ENCODE peak calls at places on chromosomes 13 and 19, in eight cellular contexts. G is pancreas, X is ovary, C is IMR-90, I is brain microvascular endothelial cell, V is PC-3, H is dorsolateral prefrontal cortex, A is OCI-LY7. W is an unnamed sample.

GRCh38 chr13:32790731-32791130 is 204.5 kb downstream of the PDS5B start:
- DNase-seq in G (no peak), X (no peak), C (no peak), I (no peak), V (peak), H (no peak), A (no peak), W (no peak)

GRCh38 chr19:6674868-6675305 is 4.9 kb upstream of the TNFSF14 start:
- DNase-seq in G (no peak), X (no peak), C (peak), I (peak), V (peak), H (no peak), A (peak), W (no peak)

GRCh38 chr13:44212633-44213387 is 160.8 kb upstream of the SERP2 start:
- DNase-seq in G (no peak), X (no peak), C (peak), I (no peak), V (no peak), H (no peak), A (no peak), W (no peak)

GRCh38 chr13:97367427-97367826 is 66.5 kb upstream of the RAP2A start:
- DNase-seq in G (no peak), X (no peak), C (peak), I (peak), V (no peak), H (no peak), A (no peak), W (no peak)

GRCh38 chr19:22608441-22608840 is 25.7 kb upstream of the ZNF492 start:
- DNase-seq in G (no peak), X (no peak), C (no peak), I (no peak), V (no peak), H (no peak), A (no peak), W (no peak)

GRCh38 chr19:49125025-49125731 is 5.8 kb downstream of the PPFIA3 start:
- DNase-seq in G (no peak), X (no peak), C (no peak), I (no peak), V (no peak), H (no peak), A (no peak), W (no peak)

GRCh38 chr13:53237696-53238095 is 209.1 kb downstream of the OLFM4 start:
- DNase-seq in G (no peak), X (no peak), C (no peak), I (no peak), V (no peak), H (no peak), A (no peak), W (no peak)

GRCh38 chr19:6138066-6138465 is 2.6 kb downstream of the ACSBG2 start:
- DNase-seq in G (no peak), X (no peak), C (no peak), I (no peak), V (no peak), H (no peak), A (no peak), W (no peak)

GRCh38 chr13:114174529-114174941 is 4.5 kb upstream of the CFAP97D2 start:
- DNase-seq in G (no peak), X (no peak), C (peak), I (peak), V (no peak), H (no peak), A (no peak), W (no peak)

GRCh38 chr13:27919934-27920676 is at the start of gene PDX1:
- DNase-seq in G (peak), X (no peak), C (no peak), I (no peak), V (peak), H (no peak), A (no peak), W (no peak)

GRCh38 chr13:20390526-20391175 is 135.0 kb downstream of the CRYL1 start:
- DNase-seq in G (no peak), X (no peak), C (no peak), I (no peak), V (no peak), H (no peak), A (no peak), W (no peak)

GRCh38 chr13:100808848-100809247 is 134.3 kb upstream of the TMTC4 start:
- DNase-seq in G (no peak), X (no peak), C (no peak), I (no peak), V (no peak), H (no peak), A (no peak), W (no peak)

GRCh38 chr13:71875823-71876222 is 8.8 kb upstream of the DACH1 start:
- DNase-seq in G (no peak), X (no peak), C (no peak), I (no peak), V (no peak), H (no peak), A (no peak), W (no peak)

GRCh38 chr19:13012690-13013608 is 17.7 kb downstream of the NFIX start:
- DNase-seq in G (no peak), X (peak), C (peak), I (no peak), V (peak), H (no peak), A (no peak), W (no peak)

GRCh38 chr19:17469371-17470203 is 737 bp upstream of the SLC27A1 start:
- DNase-seq in G (peak), X (peak), C (peak), I (peak), V (peak), H (peak), A (peak), W (peak)

GRCh38 chr19:45467115-45467455 is 711 bp upstream of the FOSB start:
- DNase-seq in G (no peak), X (no peak), C (no peak), I (no peak), V (no peak), H (no peak), A (peak), W (no peak)

GRCh38 chr13:102212729-102213128 is 189.1 kb downstream of the FGF14 start:
- DNase-seq in G (no peak), X (no peak), C (no peak), I (no peak), V (no peak), H (no peak), A (no peak), W (no peak)
- H3K27ac ChIP-seq in G (no peak), X (no peak), C (no peak), I (no peak), V (no peak), H (no peak), A (no peak), W (no peak)

GRCh38 chr13:67277581-67277980 is 47.4 kb upstream of the PCDH9 start:
- DNase-seq in G (no peak), X (no peak), C (no peak), I (no peak), V (peak), H (no peak), A (no peak), W (no peak)
- H3K27ac ChIP-seq in G (no peak), X (no peak), C (no peak), I (peak), V (no peak), H (no peak), A (no peak), W (no peak)

DNA sequence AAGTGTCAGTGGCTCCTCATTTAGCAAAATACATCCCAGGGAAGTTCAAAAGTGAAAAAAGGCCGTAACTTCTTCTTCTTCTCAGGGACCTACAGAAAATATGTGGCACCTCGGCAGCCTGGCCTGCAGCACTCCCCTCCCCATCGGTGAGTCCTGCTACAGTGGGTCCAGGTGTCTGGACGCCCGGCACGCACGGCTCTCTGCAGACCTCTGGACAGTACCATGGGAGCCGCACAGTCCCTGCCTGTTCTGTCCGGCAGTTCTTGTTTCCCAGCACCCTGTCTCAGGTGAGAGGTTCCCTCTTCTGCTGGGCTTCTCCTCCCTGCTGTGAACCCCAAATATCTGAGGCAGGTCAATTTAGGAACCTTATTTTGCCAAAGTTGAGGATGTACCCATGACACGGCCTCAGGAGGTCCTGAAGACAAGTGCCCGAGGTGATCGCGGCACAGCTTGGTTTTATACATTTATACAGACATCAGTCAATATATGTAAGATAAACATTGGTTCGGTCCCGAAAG is 36.8 kb upstream of the ALOX5AP start:
- DNase-seq in G (no peak), X (no peak), C (no peak), I (no peak), V (no peak), H (no peak), A (no peak), W (no peak)
- H3K27ac ChIP-seq in G (no peak), X (no peak), C (peak), I (peak), V (no peak), H (no peak), A (no peak), W (no peak)

GRCh38 chr19:30253581-30253996 is 118.6 kb upstream of the ZNF536 start:
- DNase-seq in G (no peak), X (no peak), C (no peak), I (no peak), V (peak), H (no peak), A (no peak), W (no peak)

GRCh38 chr19:30255783-30256509 is 116.2 kb upstream of the ZNF536 start:
- DNase-seq in G (no peak), X (no peak), C (no peak), I (no peak), V (no peak), H (no peak), A (no peak), W (no peak)

GRCh38 chr19:30256510-30256850 is 115.7 kb upstream of the ZNF536 start:
- DNase-seq in G (no peak), X (no peak), C (no peak), I (no peak), V (no peak), H (no peak), A (no peak), W (no peak)

GRCh38 chr19:30254214-30254613 is 118.0 kb upstream of the ZNF536 start:
- DNase-seq in G (no peak), X (no peak), C (no peak), I (no peak), V (no peak), H (no peak), A (no peak), W (no peak)

GRCh38 chr19:30254789-30255188 is 117.4 kb upstream of the ZNF536 start:
- DNase-seq in G (no peak), X (no peak), C (no peak), I (no peak), V (no peak), H (no peak), A (no peak), W (no peak)
- H3K27ac ChIP-seq in G (no peak), X (no peak), C (no peak), I (no peak), V (no peak), H (no peak), A (no peak), W (no peak)

GRCh38 chr13:51148223-51148951 is 37.3 kb upstream of the C13orf42 start:
- DNase-seq in G (no peak), X (no peak), C (no peak), I (no peak), V (no peak), H (no peak), A (no peak), W (peak)
- H3K27ac ChIP-seq in G (no peak), X (no peak), C (no peak), I (no peak), V (no peak), H (no peak), A (no peak), W (peak)

GRCh38 chr13:62696490-62696889 is 1280.8 kb upstream of the PCDH20 start:
- DNase-seq in G (no peak), X (no peak), C (no peak), I (no peak), V (no peak), H (no peak), A (no peak), W (no peak)
- H3K27ac ChIP-seq in G (no peak), X (no peak), C (no peak), I (no peak), V (no peak), H (no peak), A (no peak), W (no peak)

GRCh38 chr19:58098682-58098998 is 609 bp upstream of the ZSCAN18 start:
- DNase-seq in G (no peak), X (no peak), C (no peak), I (no peak), V (no peak), H (no peak), A (no peak), W (no peak)
- H3K27ac ChIP-seq in G (peak), X (peak), C (no peak), I (peak), V (no peak), H (peak), A (no peak), W (peak)

GRCh38 chr13:58977085-58977484 is 1186.6 kb downstream of the DIAPH3 start:
- DNase-seq in G (no peak), X (no peak), C (no peak), I (no peak), V (no peak), H (no peak), A (no peak), W (no peak)
- H3K27ac ChIP-seq in G (no peak), X (no peak), C (no peak), I (no peak), V (no peak), H (no peak), A (no peak), W (no peak)

W was measured in caudate nucleus.